ENCODE peak calls at places on chromosomes 16 and 17, in eight cellular contexts. One of them, this sample, is unnamed. For H3K4me1, the result is how much of the 10 kb centered on the place peaks cover.

GRCh38 chr17:76501018-76501826 is at the start of gene RHBDF2:
- DNase-seq in body of pancreas: peak
- DNase-seq in neural progenitor cell: peak
- DNase-seq in esophagus squamous epithelium: no peak
- DNase-seq in IMR-90: peak
- DNase-seq in testis: peak
- DNase-seq in stomach: peak
- DNase-seq in upper lobe of right lung: peak
- DNase-seq in this sample: peak

GRCh38 chr17:54544239-54544638 is 356.4 kb upstream of the TOM1L1 start:
- DNase-seq in body of pancreas: no peak
- DNase-seq in neural progenitor cell: peak
- DNase-seq in esophagus squamous epithelium: no peak
- DNase-seq in IMR-90: no peak
- DNase-seq in testis: no peak
- DNase-seq in stomach: no peak
- DNase-seq in upper lobe of right lung: no peak
- DNase-seq in this sample: no peak

GRCh38 chr17:9645858-9646555 is 690 bp downstream of the USP43 start:
- DNase-seq in body of pancreas: peak
- DNase-seq in neural progenitor cell: peak
- DNase-seq in esophagus squamous epithelium: no peak
- DNase-seq in IMR-90: no peak
- DNase-seq in testis: peak
- DNase-seq in stomach: peak
- DNase-seq in upper lobe of right lung: peak
- DNase-seq in this sample: peak

GRCh38 chr17:11940904-11941303 is 56.4 kb downstream of the ZNF18 start:
- DNase-seq in body of pancreas: no peak
- DNase-seq in neural progenitor cell: no peak
- DNase-seq in esophagus squamous epithelium: no peak
- DNase-seq in IMR-90: no peak
- DNase-seq in testis: no peak
- DNase-seq in stomach: no peak
- DNase-seq in upper lobe of right lung: no peak
- DNase-seq in this sample: no peak

GRCh38 chr16:9297437-9298113 is 206.1 kb downstream of the HAPSTR1 start:
- DNase-seq in body of pancreas: no peak
- DNase-seq in neural progenitor cell: peak
- DNase-seq in esophagus squamous epithelium: no peak
- DNase-seq in IMR-90: no peak
- DNase-seq in testis: peak
- DNase-seq in stomach: peak
- DNase-seq in upper lobe of right lung: no peak
- DNase-seq in this sample: peak

GRCh38 chr16:85126731-85127662 is 14.7 kb upstream of the CIBAR2 start:
- DNase-seq in body of pancreas: peak
- DNase-seq in neural progenitor cell: peak
- DNase-seq in esophagus squamous epithelium: no peak
- DNase-seq in IMR-90: peak
- DNase-seq in testis: no peak
- DNase-seq in stomach: no peak
- DNase-seq in upper lobe of right lung: no peak
- DNase-seq in this sample: no peak

GRCh38 chr17:29618272-29619065 is 4.2 kb downstream of the CORO6 start:
- DNase-seq in body of pancreas: no peak
- DNase-seq in neural progenitor cell: no peak
- DNase-seq in esophagus squamous epithelium: no peak
- DNase-seq in IMR-90: no peak
- DNase-seq in testis: no peak
- DNase-seq in stomach: no peak
- DNase-seq in upper lobe of right lung: no peak
- DNase-seq in this sample: no peak

GRCh38 chr17:17599965-17600364 is 8.5 kb upstream of the PEMT start:
- DNase-seq in body of pancreas: no peak
- DNase-seq in neural progenitor cell: no peak
- DNase-seq in esophagus squamous epithelium: no peak
- DNase-seq in IMR-90: no peak
- DNase-seq in testis: no peak
- DNase-seq in stomach: no peak
- DNase-seq in upper lobe of right lung: no peak
- DNase-seq in this sample: no peak

GRCh38 chr16:48583075-48584065 is 26.6 kb downstream of the N4BP1 start:
- DNase-seq in body of pancreas: no peak
- DNase-seq in neural progenitor cell: no peak
- DNase-seq in esophagus squamous epithelium: no peak
- DNase-seq in IMR-90: no peak
- DNase-seq in testis: no peak
- DNase-seq in stomach: no peak
- DNase-seq in upper lobe of right lung: no peak
- DNase-seq in this sample: peak

GRCh38 chr17:43366809-43367587 is 31.8 kb upstream of the ARL4D start:
- DNase-seq in body of pancreas: no peak
- DNase-seq in neural progenitor cell: no peak
- DNase-seq in esophagus squamous epithelium: no peak
- DNase-seq in IMR-90: no peak
- DNase-seq in testis: no peak
- DNase-seq in stomach: no peak
- DNase-seq in upper lobe of right lung: no peak
- DNase-seq in this sample: no peak

GRCh38 chr16:50615891-50616290 is 65.2 kb downstream of the SNX20 start:
- DNase-seq in body of pancreas: no peak
- DNase-seq in neural progenitor cell: no peak
- DNase-seq in esophagus squamous epithelium: no peak
- DNase-seq in IMR-90: no peak
- DNase-seq in testis: no peak
- DNase-seq in stomach: no peak
- DNase-seq in upper lobe of right lung: no peak
- DNase-seq in this sample: no peak

GRCh38 chr17:57114085-57114673 is 29.1 kb downstream of the AKAP1 start:
- DNase-seq in body of pancreas: peak
- DNase-seq in neural progenitor cell: peak
- DNase-seq in esophagus squamous epithelium: no peak
- DNase-seq in IMR-90: peak
- DNase-seq in testis: peak
- DNase-seq in stomach: peak
- DNase-seq in upper lobe of right lung: no peak
- DNase-seq in this sample: peak

GRCh38 chr16:80459331-80459777 is 81.4 kb upstream of the DYNLRB2 start:
- DNase-seq in body of pancreas: peak
- DNase-seq in neural progenitor cell: no peak
- DNase-seq in esophagus squamous epithelium: no peak
- DNase-seq in IMR-90: no peak
- DNase-seq in testis: peak
- DNase-seq in stomach: no peak
- DNase-seq in upper lobe of right lung: no peak
- DNase-seq in this sample: no peak

GRCh38 chr16:1180772-1181714 is 28.1 kb downstream of the CACNA1H start:
- DNase-seq in body of pancreas: no peak
- DNase-seq in neural progenitor cell: peak
- DNase-seq in esophagus squamous epithelium: no peak
- DNase-seq in IMR-90: no peak
- DNase-seq in testis: peak
- DNase-seq in stomach: no peak
- DNase-seq in upper lobe of right lung: no peak
- DNase-seq in this sample: no peak

GRCh38 chr17:39667262-39668140 is 752 bp upstream of the PNMT start:
- DNase-seq in body of pancreas: no peak
- DNase-seq in neural progenitor cell: peak
- DNase-seq in esophagus squamous epithelium: no peak
- DNase-seq in IMR-90: no peak
- DNase-seq in testis: peak
- DNase-seq in stomach: peak
- DNase-seq in upper lobe of right lung: peak
- DNase-seq in this sample: no peak

GRCh38 chr17:75983501-75984181 is 4.6 kb downstream of the TEN1 start:
- DNase-seq in body of pancreas: peak
- DNase-seq in neural progenitor cell: no peak
- DNase-seq in esophagus squamous epithelium: no peak
- DNase-seq in IMR-90: no peak
- DNase-seq in testis: peak
- DNase-seq in stomach: peak
- DNase-seq in upper lobe of right lung: peak
- DNase-seq in this sample: no peak

GRCh38 chr17:56431736-56432135 is 161.8 kb upstream of the NOG start:
- DNase-seq in body of pancreas: no peak
- DNase-seq in neural progenitor cell: peak
- DNase-seq in esophagus squamous epithelium: no peak
- DNase-seq in IMR-90: peak
- DNase-seq in testis: no peak
- DNase-seq in stomach: no peak
- DNase-seq in upper lobe of right lung: no peak
- DNase-seq in this sample: no peak

GRCh38 chr17:77372444-77373297 is 231.9 kb downstream of the SEC14L1 start:
- DNase-seq in body of pancreas: peak
- DNase-seq in neural progenitor cell: peak
- DNase-seq in esophagus squamous epithelium: no peak
- DNase-seq in IMR-90: peak
- DNase-seq in testis: peak
- DNase-seq in stomach: peak
- DNase-seq in upper lobe of right lung: peak
- DNase-seq in this sample: peak

GRCh38 chr17:66855204-66855603 is 20.3 kb downstream of the CACNG5 start:
- DNase-seq in body of pancreas: no peak
- DNase-seq in neural progenitor cell: peak
- DNase-seq in esophagus squamous epithelium: no peak
- DNase-seq in IMR-90: no peak
- DNase-seq in testis: peak
- DNase-seq in stomach: no peak
- DNase-seq in upper lobe of right lung: no peak
- DNase-seq in this sample: no peak

GRCh38 chr16:6483634-6484033 is 849.0 kb upstream of the RBFOX1 start:
- DNase-seq in body of pancreas: no peak
- DNase-seq in neural progenitor cell: peak
- DNase-seq in esophagus squamous epithelium: no peak
- DNase-seq in IMR-90: no peak
- DNase-seq in testis: no peak
- DNase-seq in stomach: no peak
- DNase-seq in upper lobe of right lung: no peak
- DNase-seq in this sample: no peak

GRCh38 chr17:7586673-7587419 is 3.0 kb downstream of the SOX15 start:
- DNase-seq in body of pancreas: no peak
- DNase-seq in neural progenitor cell: no peak
- DNase-seq in esophagus squamous epithelium: no peak
- DNase-seq in IMR-90: no peak
- DNase-seq in testis: no peak
- DNase-seq in stomach: peak
- DNase-seq in upper lobe of right lung: no peak
- DNase-seq in this sample: no peak

GRCh38 chr16:57803413-57803990 is 1.2 kb upstream of the KIFC3 start:
- DNase-seq in body of pancreas: no peak
- DNase-seq in neural progenitor cell: no peak
- DNase-seq in esophagus squamous epithelium: no peak
- DNase-seq in IMR-90: no peak
- DNase-seq in testis: no peak
- DNase-seq in stomach: no peak
- DNase-seq in upper lobe of right lung: no peak
- DNase-seq in this sample: no peak

GRCh38 chr16:57804111-57804837 is 2.0 kb upstream of the KIFC3 start:
- DNase-seq in body of pancreas: no peak
- DNase-seq in neural progenitor cell: no peak
- DNase-seq in esophagus squamous epithelium: no peak
- DNase-seq in IMR-90: no peak
- DNase-seq in testis: no peak
- DNase-seq in stomach: no peak
- DNase-seq in upper lobe of right lung: no peak
- DNase-seq in this sample: peak

GRCh38 chr16:57802635-57803412 is 533 bp upstream of the KIFC3 start:
- DNase-seq in body of pancreas: no peak
- DNase-seq in neural progenitor cell: peak
- DNase-seq in esophagus squamous epithelium: no peak
- DNase-seq in IMR-90: peak
- DNase-seq in testis: peak
- DNase-seq in stomach: peak
- DNase-seq in upper lobe of right lung: no peak
- DNase-seq in this sample: peak

GRCh38 chr16:57807252-57807967 is 5.1 kb upstream of the KIFC3 start:
- DNase-seq in body of pancreas: no peak
- DNase-seq in neural progenitor cell: no peak
- DNase-seq in esophagus squamous epithelium: no peak
- DNase-seq in IMR-90: no peak
- DNase-seq in testis: no peak
- DNase-seq in stomach: no peak
- DNase-seq in upper lobe of right lung: no peak
- DNase-seq in this sample: peak

DNA sequence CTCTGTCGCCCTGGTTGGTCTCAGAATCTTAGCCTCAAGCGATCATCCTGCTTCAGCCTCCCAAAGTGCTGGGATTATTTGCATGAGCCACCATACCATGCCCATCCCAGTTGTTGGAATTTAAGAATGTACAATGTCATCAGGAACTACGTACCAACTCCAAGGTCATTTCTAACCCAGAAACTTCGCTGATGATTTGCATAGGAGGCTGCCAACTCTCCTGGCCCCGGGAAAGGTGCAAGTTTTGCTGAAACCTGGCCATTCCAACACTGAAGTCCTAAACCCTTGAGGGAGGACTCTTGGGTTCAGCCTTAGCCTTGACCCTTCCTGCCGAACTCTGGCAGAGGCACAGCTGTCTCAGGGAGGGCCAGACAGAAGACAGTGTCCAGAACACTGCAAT is 2.9 kb upstream of the KIFC3 start:
- DNase-seq in body of pancreas: no peak
- DNase-seq in neural progenitor cell: no peak
- DNase-seq in esophagus squamous epithelium: no peak
- DNase-seq in IMR-90: no peak
- DNase-seq in testis: peak
- DNase-seq in stomach: no peak
- DNase-seq in upper lobe of right lung: no peak
- DNase-seq in this sample: no peak
- H3K4me1 ChIP-seq in body of pancreas: half or more
- H3K4me1 ChIP-seq in neural progenitor cell: under half
- H3K4me1 ChIP-seq in esophagus squamous epithelium: half or more
- H3K4me1 ChIP-seq in IMR-90: under half
- H3K4me1 ChIP-seq in testis: half or more
- H3K4me1 ChIP-seq in stomach: half or more
- H3K4me1 ChIP-seq in upper lobe of right lung: half or more
- H3K4me1 ChIP-seq in this sample: under half

GRCh38 chr17:47810901-47811635 is 10.5 kb downstream of the OSBPL7 start:
- DNase-seq in body of pancreas: peak
- DNase-seq in neural progenitor cell: no peak
- DNase-seq in esophagus squamous epithelium: no peak
- DNase-seq in IMR-90: no peak
- DNase-seq in testis: no peak
- DNase-seq in stomach: peak
- DNase-seq in upper lobe of right lung: peak
- DNase-seq in this sample: peak
- H3K27ac ChIP-seq in body of pancreas: peak
- H3K27ac ChIP-seq in neural progenitor cell: no peak
- H3K27ac ChIP-seq in esophagus squamous epithelium: peak
- H3K27ac ChIP-seq in IMR-90: no peak
- H3K27ac ChIP-seq in testis: no peak
- H3K27ac ChIP-seq in stomach: peak
- H3K27ac ChIP-seq in upper lobe of right lung: peak
- H3K27ac ChIP-seq in this sample: peak

GRCh38 chr16:82368041-82368440 is 198.0 kb upstream of the MPHOSPH6 start:
- DNase-seq in body of pancreas: peak
- DNase-seq in neural progenitor cell: peak
- DNase-seq in esophagus squamous epithelium: no peak
- DNase-seq in IMR-90: peak
- DNase-seq in testis: peak
- DNase-seq in stomach: peak
- DNase-seq in upper lobe of right lung: no peak
- DNase-seq in this sample: peak
- TF ChIP-seq CTCF in body of pancreas: peak
- TF ChIP-seq CTCF in neural progenitor cell: peak
- TF ChIP-seq CTCF in esophagus squamous epithelium: no peak
- TF ChIP-seq CTCF in IMR-90: peak
- TF ChIP-seq CTCF in testis: no peak
- TF ChIP-seq CTCF in stomach: peak
- TF ChIP-seq CTCF in upper lobe of right lung: peak
- TF ChIP-seq CTCF in this sample: no peak

GRCh38 chr16:77077523-77077922 is 113.5 kb upstream of the MON1B start:
- DNase-seq in body of pancreas: no peak
- DNase-seq in neural progenitor cell: peak
- DNase-seq in esophagus squamous epithelium: no peak
- DNase-seq in IMR-90: no peak
- DNase-seq in testis: no peak
- DNase-seq in stomach: no peak
- DNase-seq in upper lobe of right lung: no peak
- DNase-seq in this sample: no peak
- H3K4me1 ChIP-seq in body of pancreas: under half
- H3K4me1 ChIP-seq in neural progenitor cell: under half
- H3K4me1 ChIP-seq in esophagus squamous epithelium: under half
- H3K4me1 ChIP-seq in IMR-90: under half
- H3K4me1 ChIP-seq in testis: under half
- H3K4me1 ChIP-seq in stomach: under half
- H3K4me1 ChIP-seq in upper lobe of right lung: under half
- H3K4me1 ChIP-seq in this sample: under half

This sample was measured in thyroid gland.